ENCODE peak calls at places on chromosomes 2 and 18, in eight cellular contexts. U, X, R, K, E, G, A and M are unnamed samples.

GRCh38 chr2:67631474-67631873 is 234.3 kb downstream of the ETAA1 start:
- DNase-seq in U (no peak), X (peak; percentile 43), R (no peak), K (no peak), E (no peak), G (no peak), A (no peak), M (no peak)

GRCh38 chr2:59886758-59887157 is 666.7 kb downstream of the BCL11A start:
- DNase-seq in U (no peak), X (no peak), R (no peak), K (no peak), E (no peak), G (no peak), A (no peak), M (no peak)

GRCh38 chr2:218290316-218291261 is 1.7 kb downstream of the TMBIM1 start:
- DNase-seq in U (no peak), X (no peak), R (no peak), K (no peak), E (no peak), G (no peak), A (peak; percentile 61), M (peak; percentile 96)

GRCh38 chr2:226794751-226795171 is 4.9 kb downstream of the IRS1 start:
- DNase-seq in U (peak; percentile 90), X (no peak), R (peak; percentile 42), K (peak; percentile 55), E (no peak), G (peak; percentile 81), A (peak; percentile 69), M (no peak)

GRCh38 chr2:207423886-207424285 is 105.9 kb upstream of the CREB1 start:
- DNase-seq in U (peak; percentile 87), X (no peak), R (no peak), K (peak; percentile 23), E (no peak), G (peak; percentile 98), A (peak; percentile 83), M (no peak)

GRCh38 chr18:70535041-70535440 is 246.2 kb downstream of the SOCS6 start:
- DNase-seq in U (no peak), X (no peak), R (no peak), K (no peak), E (no peak), G (no peak), A (no peak), M (no peak)

GRCh38 chr2:132267372-132267771 is 105.6 kb upstream of the ANKRD30BL start:
- DNase-seq in U (peak; percentile 3), X (peak; percentile 7), R (no peak), K (no peak), E (no peak), G (no peak), A (peak; percentile 16), M (peak; percentile 17)

GRCh38 chr2:221097568-221097915 is 474.6 kb downstream of the EPHA4 start:
- DNase-seq in U (peak; percentile 62), X (peak; percentile 36), R (no peak), K (peak; percentile 80), E (no peak), G (peak; percentile 92), A (peak; percentile 74), M (no peak)

GRCh38 chr18:36329684-36330434 is 32.3 kb downstream of the FHOD3 start:
- DNase-seq in U (no peak), X (no peak), R (no peak), K (no peak), E (no peak), G (peak; percentile 58), A (no peak), M (no peak)

GRCh38 chr2:62596061-62596658 is 90.2 kb upstream of the TMEM17 start:
- DNase-seq in U (peak; percentile 83), X (peak; percentile 71), R (no peak), K (peak; percentile 59), E (no peak), G (peak; percentile 81), A (peak; percentile 32), M (no peak)

GRCh38 chr2:184644685-184645084 is 46.4 kb downstream of the ZNF804A start:
- DNase-seq in U (peak; percentile 56), X (peak; percentile 23), R (no peak), K (peak; percentile 29), E (peak; percentile 6), G (peak; percentile 32), A (no peak), M (no peak)

GRCh38 chr2:240564191-240564570 is 4.0 kb downstream of the DUSP28 start:
- DNase-seq in U (no peak), X (no peak), R (no peak), K (no peak), E (no peak), G (no peak), A (no peak), M (no peak)

GRCh38 chr2:240566203-240567136 is 1.8 kb upstream of the RNPEPL1 start:
- DNase-seq in U (peak; percentile 72), X (peak; percentile 79), R (peak; percentile 95), K (peak; percentile 81), E (peak; percentile 81), G (peak; percentile 70), A (peak; percentile 73), M (peak; percentile 90)

GRCh38 chr2:240567137-240567871 is 980 bp upstream of the RNPEPL1 start:
- DNase-seq in U (no peak), X (peak; percentile 16), R (no peak), K (no peak), E (no peak), G (no peak), A (no peak), M (no peak)

GRCh38 chr2:240564571-240565266 is 3.6 kb upstream of the RNPEPL1 start:
- DNase-seq in U (no peak), X (no peak), R (peak; percentile 49), K (peak; percentile 31), E (no peak), G (peak; percentile 88), A (no peak), M (peak; percentile 43)

GRCh38 chr2:240565267-240566202 is 2.7 kb upstream of the RNPEPL1 start:
- DNase-seq in U (no peak), X (peak; percentile 78), R (peak; percentile 94), K (peak; percentile 76), E (peak; percentile 87), G (peak; percentile 57), A (peak; percentile 72), M (peak; percentile 80)
- H3K4me3 ChIP-seq in U (no peak overlapping the region), X (peak overlapping the region; percentile 18), R (no peak overlapping the region), K (peak overlapping the region; percentile 62), E (peak overlapping the region; percentile 63), G (no peak overlapping the region), A (no peak overlapping the region), M (peak overlapping the region; percentile 72)

GRCh38 chr2:233125455-233126065 is 65.4 kb downstream of the INPP5D start:
- DNase-seq in U (no peak), X (no peak), R (no peak), K (no peak), E (no peak), G (no peak), A (no peak), M (no peak)
- H4K20me1 ChIP-seq in U (no peaks in the 10 kb centered on the region), X (no peaks in the 10 kb centered on the region), R (no peaks in the 10 kb centered on the region), K (no peaks in the 10 kb centered on the region), E (no peaks in the 10 kb centered on the region), G (no peaks in the 10 kb centered on the region), A (no peaks in the 10 kb centered on the region), M (no peaks in the 10 kb centered on the region)

GRCh38 chr2:45921921-45922320 is 270.4 kb downstream of the PRKCE start:
- DNase-seq in U (no peak), X (no peak), R (no peak), K (no peak), E (no peak), G (no peak), A (no peak), M (no peak)
- H3K4me3 ChIP-seq in U (no peak overlapping the region), X (no peak overlapping the region), R (no peak overlapping the region), K (no peak overlapping the region), E (no peak overlapping the region), G (no peak overlapping the region), A (no peak overlapping the region), M (no peak overlapping the region)

DNA sequence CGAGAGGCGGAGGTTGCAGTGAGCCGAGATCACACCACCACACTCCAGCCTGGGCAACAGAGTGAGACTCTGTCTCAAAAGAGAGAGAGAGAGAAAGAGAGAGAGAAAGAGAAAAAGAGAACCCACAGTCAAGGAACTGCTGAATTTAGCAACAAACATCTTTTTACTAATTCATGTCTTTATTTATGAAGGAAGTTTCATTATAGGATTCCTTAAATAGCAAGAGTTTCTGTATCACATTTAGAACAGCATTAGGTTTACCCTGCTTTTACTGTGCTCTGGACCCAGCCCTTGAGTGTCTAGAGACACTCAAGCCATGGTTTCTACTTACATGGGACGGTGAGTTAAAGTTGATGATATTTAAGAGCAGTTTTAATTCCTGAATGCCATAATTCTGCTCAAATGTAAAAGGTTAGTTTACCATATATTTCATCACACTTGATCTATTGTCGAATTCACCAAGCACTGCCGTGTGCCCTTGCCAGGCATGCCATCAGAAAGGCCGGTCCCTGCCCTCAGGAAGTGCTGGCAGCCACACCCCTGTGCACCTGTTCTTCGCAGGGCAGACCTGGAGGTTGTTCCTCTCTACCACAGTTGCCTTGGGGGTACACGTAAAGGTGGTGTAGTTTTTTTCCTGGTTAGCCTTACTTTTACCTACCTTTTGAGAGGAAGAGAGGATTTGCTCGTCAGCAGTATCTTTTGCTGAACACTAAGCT is 153.3 kb downstream of the LDLRAD4 start:
- DNase-seq in U (no peak), X (no peak), R (no peak), K (no peak), E (no peak), G (no peak), A (no peak), M (no peak)
- H4K20me1 ChIP-seq in U (no peaks in the 10 kb centered on the region), X (no peaks in the 10 kb centered on the region), R (no peaks in the 10 kb centered on the region), K (no peaks in the 10 kb centered on the region), E (no peaks in the 10 kb centered on the region), G (no peaks in the 10 kb centered on the region), A (no peaks in the 10 kb centered on the region), M (no peaks in the 10 kb centered on the region)

GRCh38 chr18:32470713-32471633 is at the start of gene GAREM1:
- DNase-seq in U (peak; percentile 98), X (peak; percentile 98), R (peak; percentile 98), K (peak; percentile 81), E (peak; percentile 87), G (peak; percentile 98), A (peak; percentile 97), M (peak; percentile 86)
- H3K4me3 ChIP-seq in U (peak within 1 kb of the TSS; percentile 68), X (peak within 1 kb of the TSS; percentile 55), R (peak within 1 kb of the TSS; percentile 92), K (peak within 1 kb of the TSS; percentile 71), E (peak within 1 kb of the TSS; percentile 77), G (peak within 1 kb of the TSS; percentile 88), A (peak within 1 kb of the TSS; percentile 70), M (peak within 1 kb of the TSS; percentile 72)

GRCh38 chr18:2854871-2855270 is 8.1 kb downstream of the EMILIN2 start:
- DNase-seq in U (peak; percentile 22), X (no peak), R (no peak), K (no peak), E (no peak), G (no peak), A (no peak), M (no peak)
- H4K20me1 ChIP-seq in U (no peaks in the 10 kb centered on the region), X (no peaks in the 10 kb centered on the region), R (no peaks in the 10 kb centered on the region), K (no peaks in the 10 kb centered on the region), E (no peaks in the 10 kb centered on the region), G (no peaks in the 10 kb centered on the region), A (no peaks in the 10 kb centered on the region), M (no peaks in the 10 kb centered on the region)

GRCh38 chr2:231396058-231396821 is 730 bp downstream of the B3GNT7 start:
- DNase-seq in U (no peak), X (no peak), R (no peak), K (no peak), E (no peak), G (no peak), A (no peak), M (peak; percentile 18)
- H3K4me3 ChIP-seq in U (no peak overlapping the region), X (no peak overlapping the region), R (peak overlapping the region; percentile 64), K (peak overlapping the region; percentile 47), E (peak overlapping the region; percentile 62), G (no peak overlapping the region), A (no peak overlapping the region), M (peak overlapping the region; percentile 79)